ENCODE peak calls at places on chromosomes 12 and 14, in five cellular contexts. T is progenitor cell of endocrine pancreas, G is fibroblast of lung, K is neural crest cell, R is MM.1S. M is an unnamed sample.

GRCh38 chr12:1318327-1319031 is 275.9 kb downstream of the FBXL14 start:
- DNase-seq in G (peak; percentile 53), T (no peak), R (no peak), K (no peak), M (no peak)

GRCh38 chr12:89225401-89225800 is 126.9 kb downstream of the DUSP6 start:
- DNase-seq in G (peak; percentile 22), R (no peak), T (no peak), K (no peak), M (peak; percentile 9)

GRCh38 chr14:99579903-99580570 is 24.0 kb downstream of the CCDC85C start:
- DNase-seq in K (no peak), G (no peak), R (no peak), T (peak; percentile 50), M (no peak)

GRCh38 chr14:24087004-24087403 is 7.1 kb upstream of the PCK2 start:
- DNase-seq in G (no peak), K (no peak), T (no peak), R (no peak), M (no peak)

GRCh38 chr12:57166971-57167371 is 19.6 kb upstream of the LRP1-AS start:
- DNase-seq in G (peak; percentile 59), K (no peak), R (no peak), T (no peak), M (no peak)

GRCh38 chr12:94714378-94714777 is 64.0 kb upstream of the TMCC3 start:
- DNase-seq in K (no peak), T (no peak), R (peak; percentile 47), G (peak; percentile 58), M (no peak)

GRCh38 chr12:81759215-81759991 is at the start of gene PPFIA2:
- DNase-seq in K (peak; percentile 14), T (no peak), G (peak; percentile 30), R (peak; percentile 52), M (peak; percentile 11)

GRCh38 chr12:12336049-12336411 is 14.0 kb downstream of the MANSC1 start:
- DNase-seq in G (no peak), R (no peak), T (no peak), K (no peak), M (peak; percentile 56)

DNA sequence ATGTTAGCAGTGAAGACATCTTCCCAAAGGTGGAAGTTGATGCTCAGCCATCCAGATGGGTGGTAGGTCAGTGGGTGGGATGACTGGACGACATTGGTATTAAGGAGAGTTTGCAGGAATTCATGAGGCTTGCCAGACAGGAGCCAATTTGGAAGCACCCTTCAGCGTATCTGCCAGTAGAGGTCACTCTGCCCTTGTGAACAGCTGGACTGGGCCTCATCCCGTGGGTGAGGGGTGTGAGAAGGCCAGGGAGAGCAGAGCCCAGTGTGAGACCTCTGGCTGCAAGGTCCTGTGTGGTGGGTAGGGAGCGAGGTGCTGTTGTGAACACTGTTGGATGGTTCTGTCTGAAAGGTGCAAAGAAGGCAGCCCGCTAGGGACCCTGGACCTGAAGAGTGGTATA is 37.7 kb downstream of the SLC5A8 start:
- DNase-seq in G (no peak), R (peak; percentile 35), K (no peak), T (no peak), M (peak; percentile 9)
- TF ChIP-seq CTCF in G (no peak), R (peak; percentile 54), K (peak; percentile 25), T (peak; percentile 45), M (no peak)

DNA sequence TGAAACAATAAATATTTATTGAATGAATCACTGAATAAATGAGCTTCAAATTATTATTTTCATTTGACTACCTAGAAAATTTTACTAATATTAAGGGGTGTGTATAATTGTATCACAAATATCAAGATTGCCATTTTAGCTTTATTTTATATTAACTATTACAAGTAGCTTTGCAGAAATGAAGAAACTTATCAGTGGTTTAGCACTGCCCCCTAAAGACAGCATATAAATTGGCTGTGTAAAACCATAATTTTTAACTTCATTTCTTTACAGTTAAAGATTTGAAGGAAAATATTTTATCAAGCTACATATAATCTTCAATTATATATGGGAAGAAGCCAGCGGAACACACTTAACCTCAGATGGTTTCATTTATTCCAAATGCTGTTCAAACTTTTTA is 11.4 kb downstream of the GARIN6 start:
- DNase-seq in R (peak; percentile 21), K (no peak), G (peak; percentile 17), T (no peak), M (no peak)
- TF ChIP-seq CTCF in R (peak; percentile 49), K (peak; percentile 65), G (peak; percentile 19), T (peak; percentile 57), M (peak; percentile 16)

GRCh38 chr14:39109893-39110715 is 4.0 kb upstream of the GEMIN2 start:
- DNase-seq in R (peak; percentile 15), K (no peak), T (no peak), G (no peak), M (peak; percentile 54)

GRCh38 chr14:39108791-39109190 is 5.3 kb upstream of the GEMIN2 start:
- DNase-seq in R (no peak), T (no peak), K (no peak), G (no peak), M (no peak)

GRCh38 chr14:39102265-39102968 is 618 bp downstream of the SEC23A start:
- DNase-seq in R (no peak), G (peak; percentile 68), T (no peak), K (no peak), M (peak; percentile 24)

GRCh38 chr14:39102969-39103957 is at the start of gene SEC23A:
- DNase-seq in K (peak; percentile 80), T (peak; percentile 85), R (peak; percentile 65), G (peak; percentile 88), M (peak; percentile 91)

GRCh38 chr14:39107624-39108023 is 4.6 kb upstream of the SEC23A start:
- DNase-seq in G (peak; percentile 67), T (no peak), K (no peak), R (peak; percentile 20), M (peak; percentile 73)
- TF ChIP-seq CTCF in G (peak; percentile 54), T (peak; percentile 58), K (peak; percentile 67), R (peak; percentile 33), M (peak; percentile 33)

GRCh38 chr12:53989227-53990113 is 4.5 kb downstream of the HOXC10 start:
- DNase-seq in K (no peak), G (peak; percentile 61), R (peak; percentile 80), T (no peak), M (peak; percentile 73)
- TF ChIP-seq CTCF in K (peak; percentile 65), G (peak; percentile 56), R (peak; percentile 76), T (peak; percentile 48), M (peak; percentile 53)

DNA sequence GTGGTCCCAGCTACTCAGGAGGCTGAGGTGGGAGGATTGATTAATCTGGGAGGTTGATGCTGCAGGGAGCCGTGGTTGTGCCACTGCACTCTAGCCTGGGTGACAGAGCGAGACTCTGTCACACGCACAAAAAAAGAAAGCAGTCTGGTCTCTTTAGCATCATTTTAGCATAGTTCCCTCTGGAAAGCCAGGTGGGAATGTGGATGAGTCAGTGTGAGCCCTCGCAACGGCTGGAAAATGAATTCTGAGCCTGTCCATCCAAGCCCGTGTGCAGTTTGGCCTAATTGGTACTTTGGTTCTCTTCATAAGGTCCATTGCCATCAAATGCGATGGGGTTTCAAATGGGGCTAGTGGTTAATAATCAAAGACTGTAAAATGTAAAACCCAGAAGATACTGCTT is 2.4 kb downstream of the MYL2 start:
- DNase-seq in G (no peak), R (no peak), T (no peak), K (no peak), M (no peak)
- TF ChIP-seq CTCF in G (no peak), R (no peak), T (no peak), K (no peak), M (no peak)

GRCh38 chr14:50855558-50855957 is 16.3 kb upstream of the ABHD12B start:
- DNase-seq in K (no peak), G (peak; percentile 33), T (no peak), R (no peak), M (no peak)
- TF ChIP-seq CTCF in K (no peak), G (no peak), T (no peak), R (no peak), M (no peak)

M was measured in GM13976.